ENCODE peak calls at places on chromosomes 6 and 20, in four cellular contexts. One of them, this sample, is unnamed.
A peak's percentile ranks its signal among the peaks of the same experiment; 100 is the strongest.

GRCh38 chr6:84752118-84752850 is 12.1 kb downstream of the TBX18 start:
- DNase-seq in GM12892: no peak
- DNase-seq in spleen: no peak
- DNase-seq in stomach: no peak
- DNase-seq in this sample: no peak

GRCh38 chr6:140029551-140029950 is 655.1 kb upstream of the CITED2 start:
- DNase-seq in stomach: no peak
- DNase-seq in GM12892: no peak
- DNase-seq in spleen: no peak
- DNase-seq in this sample: no peak

GRCh38 chr6:79763301-79763700 is 132.2 kb downstream of the SH3BGRL2 start:
- DNase-seq in spleen: no peak
- DNase-seq in stomach: no peak
- DNase-seq in GM12892: no peak
- DNase-seq in this sample: no peak

GRCh38 chr6:48985025-48985424 is 478.0 kb downstream of the MMUT start:
- DNase-seq in stomach: no peak
- DNase-seq in spleen: no peak
- DNase-seq in GM12892: no peak
- DNase-seq in this sample: no peak

GRCh38 chr20:31815408-31816188 is 3.6 kb upstream of the MYLK2 start:
- DNase-seq in GM12892: no peak
- DNase-seq in stomach: no peak
- DNase-seq in spleen: no peak
- DNase-seq in this sample: no peak

GRCh38 chr6:101876431-101876830 is 482.9 kb downstream of the GRIK2 start:
- DNase-seq in GM12892: no peak
- DNase-seq in spleen: no peak
- DNase-seq in stomach: no peak
- DNase-seq in this sample: no peak

GRCh38 chr20:4217349-4217761 is 202.0 kb upstream of the RNF24 start:
- DNase-seq in GM12892: no peak
- DNase-seq in spleen: peak; percentile 31
- DNase-seq in stomach: no peak
- DNase-seq in this sample: no peak

GRCh38 chr20:46268131-46268611 is 40.1 kb downstream of the CDH22 start:
- DNase-seq in spleen: no peak
- DNase-seq in stomach: no peak
- DNase-seq in GM12892: no peak
- DNase-seq in this sample: no peak

GRCh38 chr6:7541175-7542064 is at the start of gene DSP:
- DNase-seq in spleen: peak; percentile 88
- DNase-seq in stomach: peak; percentile 89
- DNase-seq in GM12892: peak; percentile 39
- DNase-seq in this sample: peak; percentile 91

GRCh38 chr6:2938632-2939083 is 32.7 kb downstream of the SERPINB6 start:
- DNase-seq in GM12892: no peak
- DNase-seq in stomach: peak; percentile 14
- DNase-seq in spleen: peak; percentile 40
- DNase-seq in this sample: no peak

GRCh38 chr6:64012351-64013060 is 376.9 kb downstream of the PHF3 start:
- DNase-seq in GM12892: no peak
- DNase-seq in stomach: no peak
- DNase-seq in spleen: no peak
- DNase-seq in this sample: no peak

GRCh38 chr20:59726196-59726595 is 121.9 kb downstream of the PHACTR3 start:
- DNase-seq in GM12892: no peak
- DNase-seq in spleen: no peak
- DNase-seq in stomach: no peak
- DNase-seq in this sample: no peak

GRCh38 chr20:9130407-9130995 is 61.6 kb downstream of the PLCB4 start:
- DNase-seq in spleen: no peak
- DNase-seq in stomach: no peak
- DNase-seq in GM12892: no peak
- DNase-seq in this sample: no peak

GRCh38 chr6:152270301-152270925 is 366.7 kb downstream of the SYNE1 start:
- DNase-seq in GM12892: no peak
- DNase-seq in stomach: no peak
- DNase-seq in spleen: no peak
- DNase-seq in this sample: no peak

GRCh38 chr20:9255171-9255570 is 186.3 kb downstream of the PLCB4 start:
- DNase-seq in spleen: no peak
- DNase-seq in GM12892: no peak
- DNase-seq in stomach: no peak
- DNase-seq in this sample: no peak

GRCh38 chr6:10395946-10396577 is 18.8 kb downstream of the TFAP2A start:
- DNase-seq in spleen: no peak
- DNase-seq in GM12892: no peak
- DNase-seq in stomach: no peak
- DNase-seq in this sample: no peak

GRCh38 chr20:52104546-52105044 is 87.0 kb downstream of the ZFP64 start:
- DNase-seq in spleen: no peak
- DNase-seq in GM12892: no peak
- DNase-seq in stomach: no peak
- DNase-seq in this sample: no peak

GRCh38 chr20:42923348-42923918 is 266.3 kb downstream of the PTPRT start:
- DNase-seq in GM12892: no peak
- DNase-seq in stomach: no peak
- DNase-seq in spleen: no peak
- DNase-seq in this sample: no peak

GRCh38 chr6:141088171-141088570 is 1044.6 kb upstream of the GJE1 start:
- DNase-seq in spleen: no peak
- DNase-seq in stomach: no peak
- DNase-seq in GM12892: no peak
- DNase-seq in this sample: no peak

GRCh38 chr6:45633272-45633908 is 255.7 kb upstream of the SUPT3H start:
- DNase-seq in stomach: no peak
- DNase-seq in spleen: no peak
- DNase-seq in GM12892: no peak
- DNase-seq in this sample: no peak

GRCh38 chr6:133248241-133249001 is 7.3 kb downstream of the EYA4 start:
- DNase-seq in spleen: no peak
- DNase-seq in stomach: no peak
- DNase-seq in GM12892: no peak
- DNase-seq in this sample: no peak

GRCh38 chr6:80029442-80029841 is 25.0 kb downstream of the TTK start:
- DNase-seq in spleen: no peak
- DNase-seq in GM12892: no peak
- DNase-seq in stomach: no peak
- DNase-seq in this sample: no peak

GRCh38 chr6:5112065-5112799 is 27.1 kb downstream of the PPP1R3G start:
- DNase-seq in stomach: no peak
- DNase-seq in GM12892: no peak
- DNase-seq in spleen: no peak
- DNase-seq in this sample: no peak

GRCh38 chr20:51760905-51761544 is 7.2 kb downstream of the ATP9A start:
- DNase-seq in stomach: no peak
- DNase-seq in GM12892: no peak
- DNase-seq in spleen: no peak
- DNase-seq in this sample: no peak

GRCh38 chr20:50980851-50981713 is 22.5 kb downstream of the MOCS3 start:
- DNase-seq in stomach: peak; percentile 51
- DNase-seq in GM12892: peak; percentile 60
- DNase-seq in spleen: peak; percentile 86
- DNase-seq in this sample: peak; percentile 23

GRCh38 chr20:17636523-17637412 is 45.3 kb downstream of the RRBP1 start:
- DNase-seq in stomach: no peak
- DNase-seq in spleen: no peak
- DNase-seq in GM12892: no peak
- DNase-seq in this sample: no peak

GRCh38 chr20:25278636-25279361 is 30.9 kb downstream of the PYGB start:
- DNase-seq in GM12892: no peak
- DNase-seq in stomach: peak; percentile 21
- DNase-seq in spleen: peak; percentile 71
- DNase-seq in this sample: no peak

GRCh38 chr20:15656124-15656523 is 917.1 kb downstream of the KIF16B start:
- DNase-seq in GM12892: no peak
- DNase-seq in stomach: no peak
- DNase-seq in spleen: no peak
- DNase-seq in this sample: no peak

GRCh38 chr20:20743511-20744169 is 31.2 kb upstream of the RALGAPA2 start:
- DNase-seq in spleen: peak; percentile 81
- DNase-seq in stomach: peak; percentile 57
- DNase-seq in GM12892: no peak
- DNase-seq in this sample: peak; percentile 58

GRCh38 chr6:49540614-49541013 is 9.9 kb upstream of the C6orf141 start:
- DNase-seq in spleen: no peak
- DNase-seq in GM12892: no peak
- DNase-seq in stomach: no peak
- DNase-seq in this sample: no peak

GRCh38 chr20:41392295-41392694 is 25.7 kb upstream of the EMILIN3 start:
- DNase-seq in spleen: no peak
- DNase-seq in GM12892: no peak
- DNase-seq in stomach: no peak
- DNase-seq in this sample: no peak

GRCh38 chr20:41394081-41394480 is 27.5 kb upstream of the EMILIN3 start:
- DNase-seq in stomach: no peak
- DNase-seq in spleen: no peak
- DNase-seq in GM12892: no peak
- DNase-seq in this sample: no peak

GRCh38 chr20:41391587-41392001 is 25.0 kb upstream of the EMILIN3 start:
- DNase-seq in stomach: no peak
- DNase-seq in GM12892: no peak
- DNase-seq in spleen: peak; percentile 14
- DNase-seq in this sample: no peak

GRCh38 chr20:41393705-41394066 is 27.1 kb upstream of the EMILIN3 start:
- DNase-seq in GM12892: no peak
- DNase-seq in stomach: no peak
- DNase-seq in spleen: no peak
- DNase-seq in this sample: no peak

DNA sequence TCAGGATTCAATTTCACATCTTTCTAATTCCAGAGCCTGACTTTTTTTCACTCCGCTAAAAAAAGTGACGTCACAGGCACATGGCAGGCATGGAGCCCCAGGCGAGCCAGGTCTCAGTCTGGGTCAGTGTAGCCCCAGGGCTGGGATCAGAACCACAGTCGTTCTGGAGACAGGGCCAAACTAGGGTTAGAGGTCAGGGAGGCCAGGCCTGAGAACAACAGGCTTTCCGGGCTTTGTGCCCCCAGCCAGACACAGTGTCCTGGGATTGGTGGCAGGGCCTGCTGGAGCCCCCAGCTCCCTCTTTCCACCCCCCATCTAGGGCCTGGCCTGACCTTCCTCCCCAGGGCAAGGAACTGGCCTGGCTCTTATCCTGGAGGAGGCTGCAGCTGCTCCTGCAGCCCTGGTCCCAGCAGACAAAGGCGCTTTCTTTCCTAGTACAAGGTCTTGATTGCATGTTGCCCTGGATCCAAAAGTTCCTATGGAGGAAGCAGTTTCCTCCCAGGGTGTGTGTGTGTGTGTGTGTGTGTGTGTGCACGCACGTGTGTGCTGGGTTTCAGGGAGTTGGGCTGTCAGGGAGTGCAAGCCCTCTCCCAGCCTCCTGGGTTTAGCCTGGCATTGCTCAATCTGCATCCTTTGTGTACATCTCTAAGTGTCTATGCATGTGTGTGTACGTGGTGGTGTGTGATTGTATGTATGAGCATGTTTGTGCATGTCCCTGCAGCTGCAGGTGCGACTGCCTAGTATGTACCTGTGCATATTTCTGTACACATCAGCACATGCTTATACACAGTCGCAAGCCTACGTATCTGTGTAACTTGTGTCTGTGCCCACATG is 26.5 kb upstream of the EMILIN3 start:
- DNase-seq in GM12892: no peak
- DNase-seq in stomach: peak; percentile 32
- DNase-seq in spleen: no peak
- DNase-seq in this sample: no peak
- TF ChIP-seq POLR2AphosphoS5 in GM12892: no peak
- TF ChIP-seq POLR2AphosphoS5 in stomach: no peak
- TF ChIP-seq POLR2AphosphoS5 in spleen: peak; percentile 70
- TF ChIP-seq POLR2AphosphoS5 in this sample: peak; percentile 29

GRCh38 chr20:54176610-54177009 is 2.8 kb upstream of the CYP24A1 start:
- DNase-seq in spleen: no peak
- DNase-seq in GM12892: no peak
- DNase-seq in stomach: no peak
- DNase-seq in this sample: no peak
- TF ChIP-seq POLR2AphosphoS5 in spleen: no peak
- TF ChIP-seq POLR2AphosphoS5 in GM12892: no peak
- TF ChIP-seq POLR2AphosphoS5 in stomach: no peak
- TF ChIP-seq POLR2AphosphoS5 in this sample: no peak

DNA sequence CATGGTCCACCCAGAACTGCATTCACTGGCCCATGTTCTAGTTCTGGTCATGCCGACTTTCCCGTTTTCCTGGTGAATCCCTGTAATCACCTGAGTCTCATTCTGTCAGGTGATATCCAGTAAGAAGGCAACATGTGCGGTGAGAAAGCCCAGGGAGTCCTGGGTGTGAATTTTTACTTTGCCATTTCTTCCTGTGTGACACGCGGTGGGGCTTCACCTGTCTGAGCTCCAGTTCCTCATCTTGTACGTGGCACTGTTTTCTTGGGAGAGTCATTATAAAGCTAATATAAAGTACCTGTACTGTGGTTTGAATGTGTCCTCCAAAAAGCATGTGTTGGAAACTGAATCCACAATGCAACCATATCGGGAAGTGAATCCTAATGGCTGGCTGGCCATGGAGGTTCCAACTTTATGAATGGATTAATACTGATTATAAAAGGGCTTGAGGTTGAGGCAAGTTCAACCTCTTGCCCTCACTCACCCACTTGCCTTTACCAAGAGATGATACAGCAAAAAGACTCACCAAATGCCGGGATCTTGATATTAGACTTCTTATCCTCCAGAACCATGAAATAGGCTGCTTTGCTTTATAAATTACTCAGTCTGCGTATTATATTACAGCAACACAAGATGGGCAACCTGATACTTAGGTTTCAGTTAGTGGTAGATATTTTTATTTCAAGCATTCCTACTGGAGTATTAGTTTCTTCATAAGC is 5.1 kb downstream of the HLA-E start:
- DNase-seq in stomach: no peak
- DNase-seq in GM12892: no peak
- DNase-seq in spleen: no peak
- DNase-seq in this sample: no peak
- TF ChIP-seq POLR2AphosphoS5 in stomach: no peak
- TF ChIP-seq POLR2AphosphoS5 in GM12892: no peak
- TF ChIP-seq POLR2AphosphoS5 in spleen: no peak
- TF ChIP-seq POLR2AphosphoS5 in this sample: no peak

GRCh38 chr20:44959082-44959895 is 908 bp downstream of the TOMM34 start:
- DNase-seq in GM12892: no peak
- DNase-seq in spleen: no peak
- DNase-seq in stomach: no peak
- DNase-seq in this sample: no peak
- TF ChIP-seq POLR2AphosphoS5 in GM12892: no peak
- TF ChIP-seq POLR2AphosphoS5 in spleen: no peak
- TF ChIP-seq POLR2AphosphoS5 in stomach: no peak
- TF ChIP-seq POLR2AphosphoS5 in this sample: no peak

This sample was measured in prostate gland.